ENCODE peak calls at places on chromosomes 13 and 19, in five cellular contexts. One of them, this sample, is unnamed.

GRCh38 chr13:29196409-29197074 is 376.4 kb downstream of the MTUS2 start:
- DNase-seq in stimulated activated CD8-positive, alpha-beta memory T cell treated with anti-CD3 and anti-CD28 coated beads, Interleukin-15, amount 100 ng/mL, for 24 hours: no peak
- DNase-seq in amniotic stem cell: no peak
- DNase-seq in activated CD4-positive, alpha-beta T cell treated with anti-CD3 and anti-CD28 coated beads, Interleukin-2, amount 50 U/mL, for 24 hours: no peak
- DNase-seq in aorta: no peak
- DNase-seq in this sample: no peak

GRCh38 chr13:98476106-98476505 is 100.8 kb downstream of the STK24 start:
- DNase-seq in aorta: no peak
- DNase-seq in amniotic stem cell: no peak
- DNase-seq in stimulated activated CD8-positive, alpha-beta memory T cell treated with anti-CD3 and anti-CD28 coated beads, Interleukin-15, amount 100 ng/mL, for 24 hours: no peak
- DNase-seq in activated CD4-positive, alpha-beta T cell treated with anti-CD3 and anti-CD28 coated beads, Interleukin-2, amount 50 U/mL, for 24 hours: peak
- DNase-seq in this sample: no peak

GRCh38 chr13:99228737-99229691 is 28.4 kb downstream of the UBAC2 start:
- DNase-seq in amniotic stem cell: peak
- DNase-seq in stimulated activated CD8-positive, alpha-beta memory T cell treated with anti-CD3 and anti-CD28 coated beads, Interleukin-15, amount 100 ng/mL, for 24 hours: no peak
- DNase-seq in aorta: no peak
- DNase-seq in activated CD4-positive, alpha-beta T cell treated with anti-CD3 and anti-CD28 coated beads, Interleukin-2, amount 50 U/mL, for 24 hours: no peak
- DNase-seq in this sample: peak

GRCh38 chr19:11203194-11204075 is 6.1 kb upstream of the KANK2 start:
- DNase-seq in aorta: peak
- DNase-seq in stimulated activated CD8-positive, alpha-beta memory T cell treated with anti-CD3 and anti-CD28 coated beads, Interleukin-15, amount 100 ng/mL, for 24 hours: no peak
- DNase-seq in amniotic stem cell: peak
- DNase-seq in activated CD4-positive, alpha-beta T cell treated with anti-CD3 and anti-CD28 coated beads, Interleukin-2, amount 50 U/mL, for 24 hours: no peak
- DNase-seq in this sample: peak

GRCh38 chr19:12159773-12160414 is 3.0 kb upstream of the ZNF136 start:
- DNase-seq in stimulated activated CD8-positive, alpha-beta memory T cell treated with anti-CD3 and anti-CD28 coated beads, Interleukin-15, amount 100 ng/mL, for 24 hours: no peak
- DNase-seq in activated CD4-positive, alpha-beta T cell treated with anti-CD3 and anti-CD28 coated beads, Interleukin-2, amount 50 U/mL, for 24 hours: no peak
- DNase-seq in amniotic stem cell: no peak
- DNase-seq in aorta: no peak
- DNase-seq in this sample: no peak

GRCh38 chr13:23956106-23956505 is 58.8 kb upstream of the C1QTNF9B start:
- DNase-seq in stimulated activated CD8-positive, alpha-beta memory T cell treated with anti-CD3 and anti-CD28 coated beads, Interleukin-15, amount 100 ng/mL, for 24 hours: no peak
- DNase-seq in activated CD4-positive, alpha-beta T cell treated with anti-CD3 and anti-CD28 coated beads, Interleukin-2, amount 50 U/mL, for 24 hours: no peak
- DNase-seq in aorta: no peak
- DNase-seq in amniotic stem cell: no peak
- DNase-seq in this sample: no peak

GRCh38 chr13:40966298-40966697 is 52.8 kb downstream of the ELF1 start:
- DNase-seq in aorta: no peak
- DNase-seq in activated CD4-positive, alpha-beta T cell treated with anti-CD3 and anti-CD28 coated beads, Interleukin-2, amount 50 U/mL, for 24 hours: no peak
- DNase-seq in stimulated activated CD8-positive, alpha-beta memory T cell treated with anti-CD3 and anti-CD28 coated beads, Interleukin-15, amount 100 ng/mL, for 24 hours: no peak
- DNase-seq in amniotic stem cell: no peak
- DNase-seq in this sample: no peak

GRCh38 chr19:19746286-19747213 is 13.6 kb upstream of the ZNF14 start:
- DNase-seq in stimulated activated CD8-positive, alpha-beta memory T cell treated with anti-CD3 and anti-CD28 coated beads, Interleukin-15, amount 100 ng/mL, for 24 hours: no peak
- DNase-seq in aorta: peak
- DNase-seq in amniotic stem cell: no peak
- DNase-seq in activated CD4-positive, alpha-beta T cell treated with anti-CD3 and anti-CD28 coated beads, Interleukin-2, amount 50 U/mL, for 24 hours: no peak
- DNase-seq in this sample: no peak

GRCh38 chr19:35346193-35347052 is 1.3 kb upstream of the FFAR1 start:
- DNase-seq in amniotic stem cell: no peak
- DNase-seq in activated CD4-positive, alpha-beta T cell treated with anti-CD3 and anti-CD28 coated beads, Interleukin-2, amount 50 U/mL, for 24 hours: peak
- DNase-seq in aorta: peak
- DNase-seq in stimulated activated CD8-positive, alpha-beta memory T cell treated with anti-CD3 and anti-CD28 coated beads, Interleukin-15, amount 100 ng/mL, for 24 hours: no peak
- DNase-seq in this sample: no peak

GRCh38 chr13:71327266-71327665 is 539.7 kb downstream of the DACH1 start:
- DNase-seq in aorta: no peak
- DNase-seq in stimulated activated CD8-positive, alpha-beta memory T cell treated with anti-CD3 and anti-CD28 coated beads, Interleukin-15, amount 100 ng/mL, for 24 hours: no peak
- DNase-seq in amniotic stem cell: no peak
- DNase-seq in activated CD4-positive, alpha-beta T cell treated with anti-CD3 and anti-CD28 coated beads, Interleukin-2, amount 50 U/mL, for 24 hours: no peak
- DNase-seq in this sample: no peak

GRCh38 chr13:36919833-36920611 is at the start of gene SMAD9:
- DNase-seq in activated CD4-positive, alpha-beta T cell treated with anti-CD3 and anti-CD28 coated beads, Interleukin-2, amount 50 U/mL, for 24 hours: no peak
- DNase-seq in stimulated activated CD8-positive, alpha-beta memory T cell treated with anti-CD3 and anti-CD28 coated beads, Interleukin-15, amount 100 ng/mL, for 24 hours: no peak
- DNase-seq in aorta: peak
- DNase-seq in amniotic stem cell: peak
- DNase-seq in this sample: no peak

GRCh38 chr13:113639661-113640262 is 18.2 kb downstream of the ATP4B start:
- DNase-seq in activated CD4-positive, alpha-beta T cell treated with anti-CD3 and anti-CD28 coated beads, Interleukin-2, amount 50 U/mL, for 24 hours: no peak
- DNase-seq in stimulated activated CD8-positive, alpha-beta memory T cell treated with anti-CD3 and anti-CD28 coated beads, Interleukin-15, amount 100 ng/mL, for 24 hours: no peak
- DNase-seq in aorta: peak
- DNase-seq in amniotic stem cell: no peak
- DNase-seq in this sample: no peak

GRCh38 chr13:24270639-24271131 is 38.7 kb upstream of the C1QTNF9 start:
- DNase-seq in stimulated activated CD8-positive, alpha-beta memory T cell treated with anti-CD3 and anti-CD28 coated beads, Interleukin-15, amount 100 ng/mL, for 24 hours: no peak
- DNase-seq in aorta: peak
- DNase-seq in activated CD4-positive, alpha-beta T cell treated with anti-CD3 and anti-CD28 coated beads, Interleukin-2, amount 50 U/mL, for 24 hours: peak
- DNase-seq in amniotic stem cell: peak
- DNase-seq in this sample: no peak

GRCh38 chr19:8445488-8446001 is 770 bp downstream of the HNRNPM start:
- DNase-seq in activated CD4-positive, alpha-beta T cell treated with anti-CD3 and anti-CD28 coated beads, Interleukin-2, amount 50 U/mL, for 24 hours: peak
- DNase-seq in amniotic stem cell: no peak
- DNase-seq in aorta: peak
- DNase-seq in stimulated activated CD8-positive, alpha-beta memory T cell treated with anti-CD3 and anti-CD28 coated beads, Interleukin-15, amount 100 ng/mL, for 24 hours: peak
- DNase-seq in this sample: no peak

GRCh38 chr19:18450934-18451836 is 13.3 kb upstream of the ISYNA1 start:
- DNase-seq in amniotic stem cell: peak
- DNase-seq in activated CD4-positive, alpha-beta T cell treated with anti-CD3 and anti-CD28 coated beads, Interleukin-2, amount 50 U/mL, for 24 hours: peak
- DNase-seq in stimulated activated CD8-positive, alpha-beta memory T cell treated with anti-CD3 and anti-CD28 coated beads, Interleukin-15, amount 100 ng/mL, for 24 hours: peak
- DNase-seq in aorta: peak
- DNase-seq in this sample: no peak

GRCh38 chr13:21321269-21321668 is 137.8 kb downstream of the ZDHHC20 start:
- DNase-seq in activated CD4-positive, alpha-beta T cell treated with anti-CD3 and anti-CD28 coated beads, Interleukin-2, amount 50 U/mL, for 24 hours: no peak
- DNase-seq in stimulated activated CD8-positive, alpha-beta memory T cell treated with anti-CD3 and anti-CD28 coated beads, Interleukin-15, amount 100 ng/mL, for 24 hours: no peak
- DNase-seq in amniotic stem cell: no peak
- DNase-seq in aorta: no peak
- DNase-seq in this sample: no peak

GRCh38 chr19:6086081-6086858 is 24.0 kb downstream of the RFX2 start:
- DNase-seq in amniotic stem cell: no peak
- DNase-seq in stimulated activated CD8-positive, alpha-beta memory T cell treated with anti-CD3 and anti-CD28 coated beads, Interleukin-15, amount 100 ng/mL, for 24 hours: no peak
- DNase-seq in aorta: no peak
- DNase-seq in activated CD4-positive, alpha-beta T cell treated with anti-CD3 and anti-CD28 coated beads, Interleukin-2, amount 50 U/mL, for 24 hours: no peak
- DNase-seq in this sample: no peak

GRCh38 chr19:29525901-29526729 is at the start of gene VSTM2B:
- DNase-seq in aorta: peak
- DNase-seq in amniotic stem cell: no peak
- DNase-seq in stimulated activated CD8-positive, alpha-beta memory T cell treated with anti-CD3 and anti-CD28 coated beads, Interleukin-15, amount 100 ng/mL, for 24 hours: no peak
- DNase-seq in activated CD4-positive, alpha-beta T cell treated with anti-CD3 and anti-CD28 coated beads, Interleukin-2, amount 50 U/mL, for 24 hours: no peak
- DNase-seq in this sample: no peak

GRCh38 chr19:9406798-9407352 is 28.5 kb downstream of the ZNF266 start:
- DNase-seq in activated CD4-positive, alpha-beta T cell treated with anti-CD3 and anti-CD28 coated beads, Interleukin-2, amount 50 U/mL, for 24 hours: peak
- DNase-seq in stimulated activated CD8-positive, alpha-beta memory T cell treated with anti-CD3 and anti-CD28 coated beads, Interleukin-15, amount 100 ng/mL, for 24 hours: peak
- DNase-seq in amniotic stem cell: peak
- DNase-seq in aorta: peak
- DNase-seq in this sample: peak

GRCh38 chr13:73513751-73514150 is 454.9 kb downstream of the KLF5 start:
- DNase-seq in activated CD4-positive, alpha-beta T cell treated with anti-CD3 and anti-CD28 coated beads, Interleukin-2, amount 50 U/mL, for 24 hours: no peak
- DNase-seq in aorta: no peak
- DNase-seq in amniotic stem cell: no peak
- DNase-seq in stimulated activated CD8-positive, alpha-beta memory T cell treated with anti-CD3 and anti-CD28 coated beads, Interleukin-15, amount 100 ng/mL, for 24 hours: no peak
- DNase-seq in this sample: no peak

GRCh38 chr19:43594710-43595604 is 977 bp downstream of the IRGQ start:
- DNase-seq in amniotic stem cell: peak
- DNase-seq in activated CD4-positive, alpha-beta T cell treated with anti-CD3 and anti-CD28 coated beads, Interleukin-2, amount 50 U/mL, for 24 hours: peak
- DNase-seq in stimulated activated CD8-positive, alpha-beta memory T cell treated with anti-CD3 and anti-CD28 coated beads, Interleukin-15, amount 100 ng/mL, for 24 hours: peak
- DNase-seq in aorta: peak
- DNase-seq in this sample: no peak

GRCh38 chr13:51469790-51470189 is 17.0 kb upstream of the INTS6 start:
- DNase-seq in activated CD4-positive, alpha-beta T cell treated with anti-CD3 and anti-CD28 coated beads, Interleukin-2, amount 50 U/mL, for 24 hours: no peak
- DNase-seq in amniotic stem cell: no peak
- DNase-seq in aorta: no peak
- DNase-seq in stimulated activated CD8-positive, alpha-beta memory T cell treated with anti-CD3 and anti-CD28 coated beads, Interleukin-15, amount 100 ng/mL, for 24 hours: no peak
- DNase-seq in this sample: no peak

GRCh38 chr13:48431987-48432615 is 19.2 kb upstream of the LPAR6 start:
- DNase-seq in aorta: no peak
- DNase-seq in amniotic stem cell: no peak
- DNase-seq in activated CD4-positive, alpha-beta T cell treated with anti-CD3 and anti-CD28 coated beads, Interleukin-2, amount 50 U/mL, for 24 hours: no peak
- DNase-seq in stimulated activated CD8-positive, alpha-beta memory T cell treated with anti-CD3 and anti-CD28 coated beads, Interleukin-15, amount 100 ng/mL, for 24 hours: no peak
- DNase-seq in this sample: no peak

GRCh38 chr19:17090501-17091074 is 15.0 kb downstream of the MYO9B start:
- DNase-seq in amniotic stem cell: no peak
- DNase-seq in aorta: no peak
- DNase-seq in stimulated activated CD8-positive, alpha-beta memory T cell treated with anti-CD3 and anti-CD28 coated beads, Interleukin-15, amount 100 ng/mL, for 24 hours: no peak
- DNase-seq in activated CD4-positive, alpha-beta T cell treated with anti-CD3 and anti-CD28 coated beads, Interleukin-2, amount 50 U/mL, for 24 hours: no peak
- DNase-seq in this sample: no peak

GRCh38 chr13:67650471-67650870 is 420.3 kb upstream of the PCDH9 start:
- DNase-seq in activated CD4-positive, alpha-beta T cell treated with anti-CD3 and anti-CD28 coated beads, Interleukin-2, amount 50 U/mL, for 24 hours: no peak
- DNase-seq in stimulated activated CD8-positive, alpha-beta memory T cell treated with anti-CD3 and anti-CD28 coated beads, Interleukin-15, amount 100 ng/mL, for 24 hours: no peak
- DNase-seq in amniotic stem cell: no peak
- DNase-seq in aorta: no peak
- DNase-seq in this sample: no peak

GRCh38 chr19:17136617-17137016 is 61.0 kb downstream of the MYO9B start:
- DNase-seq in amniotic stem cell: no peak
- DNase-seq in activated CD4-positive, alpha-beta T cell treated with anti-CD3 and anti-CD28 coated beads, Interleukin-2, amount 50 U/mL, for 24 hours: no peak
- DNase-seq in stimulated activated CD8-positive, alpha-beta memory T cell treated with anti-CD3 and anti-CD28 coated beads, Interleukin-15, amount 100 ng/mL, for 24 hours: no peak
- DNase-seq in aorta: no peak
- DNase-seq in this sample: no peak

GRCh38 chr13:84137292-84137691 is 255.0 kb upstream of the SLITRK1 start:
- DNase-seq in activated CD4-positive, alpha-beta T cell treated with anti-CD3 and anti-CD28 coated beads, Interleukin-2, amount 50 U/mL, for 24 hours: peak
- DNase-seq in stimulated activated CD8-positive, alpha-beta memory T cell treated with anti-CD3 and anti-CD28 coated beads, Interleukin-15, amount 100 ng/mL, for 24 hours: no peak
- DNase-seq in amniotic stem cell: no peak
- DNase-seq in aorta: no peak
- DNase-seq in this sample: no peak

GRCh38 chr13:94822356-94822755 is 110.0 kb upstream of the SOX21 start:
- DNase-seq in stimulated activated CD8-positive, alpha-beta memory T cell treated with anti-CD3 and anti-CD28 coated beads, Interleukin-15, amount 100 ng/mL, for 24 hours: no peak
- DNase-seq in aorta: no peak
- DNase-seq in activated CD4-positive, alpha-beta T cell treated with anti-CD3 and anti-CD28 coated beads, Interleukin-2, amount 50 U/mL, for 24 hours: no peak
- DNase-seq in amniotic stem cell: no peak
- DNase-seq in this sample: no peak

GRCh38 chr13:113996081-113996911 is 22.4 kb upstream of the C13orf46 start:
- DNase-seq in stimulated activated CD8-positive, alpha-beta memory T cell treated with anti-CD3 and anti-CD28 coated beads, Interleukin-15, amount 100 ng/mL, for 24 hours: no peak
- DNase-seq in aorta: peak
- DNase-seq in activated CD4-positive, alpha-beta T cell treated with anti-CD3 and anti-CD28 coated beads, Interleukin-2, amount 50 U/mL, for 24 hours: no peak
- DNase-seq in amniotic stem cell: no peak
- DNase-seq in this sample: no peak

GRCh38 chr19:6213266-6213595 is 66.5 kb downstream of the MLLT1 start:
- DNase-seq in amniotic stem cell: no peak
- DNase-seq in aorta: no peak
- DNase-seq in activated CD4-positive, alpha-beta T cell treated with anti-CD3 and anti-CD28 coated beads, Interleukin-2, amount 50 U/mL, for 24 hours: no peak
- DNase-seq in stimulated activated CD8-positive, alpha-beta memory T cell treated with anti-CD3 and anti-CD28 coated beads, Interleukin-15, amount 100 ng/mL, for 24 hours: no peak
- DNase-seq in this sample: no peak

GRCh38 chr13:109454167-109454917 is 332.0 kb downstream of the IRS2 start:
- DNase-seq in amniotic stem cell: peak
- DNase-seq in stimulated activated CD8-positive, alpha-beta memory T cell treated with anti-CD3 and anti-CD28 coated beads, Interleukin-15, amount 100 ng/mL, for 24 hours: no peak
- DNase-seq in activated CD4-positive, alpha-beta T cell treated with anti-CD3 and anti-CD28 coated beads, Interleukin-2, amount 50 U/mL, for 24 hours: no peak
- DNase-seq in aorta: peak
- DNase-seq in this sample: peak

GRCh38 chr13:38866649-38867048 is 124.0 kb downstream of the STOML3 start:
- DNase-seq in stimulated activated CD8-positive, alpha-beta memory T cell treated with anti-CD3 and anti-CD28 coated beads, Interleukin-15, amount 100 ng/mL, for 24 hours: no peak
- DNase-seq in amniotic stem cell: no peak
- DNase-seq in aorta: no peak
- DNase-seq in activated CD4-positive, alpha-beta T cell treated with anti-CD3 and anti-CD28 coated beads, Interleukin-2, amount 50 U/mL, for 24 hours: no peak
- DNase-seq in this sample: no peak

GRCh38 chr13:107138468-107138867 is 570.5 kb upstream of the ARGLU1 start:
- DNase-seq in amniotic stem cell: no peak
- DNase-seq in activated CD4-positive, alpha-beta T cell treated with anti-CD3 and anti-CD28 coated beads, Interleukin-2, amount 50 U/mL, for 24 hours: no peak
- DNase-seq in stimulated activated CD8-positive, alpha-beta memory T cell treated with anti-CD3 and anti-CD28 coated beads, Interleukin-15, amount 100 ng/mL, for 24 hours: no peak
- DNase-seq in aorta: no peak
- DNase-seq in this sample: no peak

GRCh38 chr13:111518161-111518791 is 197.8 kb downstream of the TEX29 start:
- DNase-seq in aorta: no peak
- DNase-seq in amniotic stem cell: no peak
- DNase-seq in stimulated activated CD8-positive, alpha-beta memory T cell treated with anti-CD3 and anti-CD28 coated beads, Interleukin-15, amount 100 ng/mL, for 24 hours: no peak
- DNase-seq in activated CD4-positive, alpha-beta T cell treated with anti-CD3 and anti-CD28 coated beads, Interleukin-2, amount 50 U/mL, for 24 hours: no peak
- DNase-seq in this sample: no peak

GRCh38 chr13:46893820-46894533 is 2.9 kb downstream of the HTR2A start:
- DNase-seq in stimulated activated CD8-positive, alpha-beta memory T cell treated with anti-CD3 and anti-CD28 coated beads, Interleukin-15, amount 100 ng/mL, for 24 hours: peak
- DNase-seq in activated CD4-positive, alpha-beta T cell treated with anti-CD3 and anti-CD28 coated beads, Interleukin-2, amount 50 U/mL, for 24 hours: peak
- DNase-seq in amniotic stem cell: peak
- DNase-seq in aorta: peak
- DNase-seq in this sample: no peak

This sample was measured in AG04449.